ENCODE peak calls at places on chromosomes 11 and 22, in seven cellular contexts. N is stomach, K is H1, E is sigmoid colon, C is A549, Z is spleen, R is lower leg skin. U is an unnamed sample.

GRCh38 chr11:75096456-75097172 is at the start of gene OR2AT4:
- DNase-seq in N (no peak), K (no peak), E (no peak), C (no peak), Z (no peak), R (no peak), U (no peak)

GRCh38 chr22:19634576-19634975 is 79.7 kb upstream of the SEPTIN5 start:
- DNase-seq in N (no peak), K (no peak), E (peak; percentile 10), C (no peak), Z (no peak), R (no peak), U (no peak)

GRCh38 chr11:130636672-130637463 is 188.4 kb downstream of the ADAMTS15 start:
- DNase-seq in N (no peak), K (no peak), E (no peak), C (peak; percentile 70), Z (no peak), R (no peak), U (no peak)

GRCh38 chr11:61334434-61335354 is 1.7 kb downstream of the TKFC start:
- DNase-seq in N (no peak), K (no peak), E (peak; percentile 48), C (no peak), Z (no peak), R (no peak), U (no peak)

GRCh38 chr11:121372671-121373429 is 79.3 kb upstream of the SORL1 start:
- DNase-seq in N (no peak), K (no peak), E (no peak), C (no peak), Z (no peak), R (no peak), U (no peak)

GRCh38 chr11:130206141-130206540 is 46.6 kb downstream of the ST14 start:
- DNase-seq in N (peak; percentile 20), K (no peak), E (peak; percentile 43), C (no peak), Z (peak; percentile 60), R (no peak), U (no peak)

GRCh38 chr22:33274214-33274828 is 216.1 kb upstream of the SYN3 start:
- DNase-seq in N (no peak), K (peak; percentile 7), E (no peak), C (no peak), Z (peak; percentile 13), R (no peak), U (no peak)

GRCh38 chr22:30459206-30460052 is 12.4 kb downstream of the SEC14L3 start:
- DNase-seq in N (no peak), K (no peak), E (no peak), C (no peak), Z (no peak), R (no peak), U (no peak)

GRCh38 chr22:33909906-33910305 is 10.4 kb downstream of the LARGE1 start:
- DNase-seq in N (no peak), K (no peak), E (no peak), C (no peak), Z (no peak), R (no peak), U (no peak)

GRCh38 chr11:122293298-122294023 is 177.4 kb upstream of the BLID start:
- DNase-seq in N (no peak), K (no peak), E (no peak), C (no peak), Z (no peak), R (no peak), U (no peak)

GRCh38 chr11:110711776-110712642 is at the start of gene ARHGAP20:
- DNase-seq in N (peak; percentile 76), K (no peak), E (peak; percentile 85), C (peak; percentile 15), Z (peak; percentile 92), R (peak; percentile 26), U (peak; percentile 48)

GRCh38 chr11:69644071-69644961 is 3.4 kb downstream of the CCND1 start:
- DNase-seq in N (peak; percentile 87), K (no peak), E (peak; percentile 86), C (peak; percentile 28), Z (peak; percentile 81), R (no peak), U (peak; percentile 91)

GRCh38 chr11:108780119-108780518 is 115.2 kb downstream of the DDX10 start:
- DNase-seq in N (no peak), K (no peak), E (no peak), C (no peak), Z (no peak), R (no peak), U (no peak)

GRCh38 chr11:70650075-70650909 is 252.0 kb downstream of the CTTN start:
- DNase-seq in N (peak; percentile 51), K (no peak), E (no peak), C (peak; percentile 73), Z (no peak), R (peak; percentile 19), U (peak; percentile 71)

GRCh38 chr22:29302402-29302680 is 4.1 kb upstream of the GAS2L1 start:
- DNase-seq in N (no peak), K (no peak), E (no peak), C (no peak), Z (no peak), R (no peak), U (no peak)

GRCh38 chr11:74535371-74536118 is 42.0 kb upstream of the LIPT2 start:
- DNase-seq in N (no peak), K (no peak), E (no peak), C (no peak), Z (no peak), R (no peak), U (no peak)

GRCh38 chr22:29816128-29816527 is 21.9 kb downstream of the ASCC2 start:
- DNase-seq in N (no peak), K (no peak), E (no peak), C (no peak), Z (no peak), R (no peak), U (peak; percentile 48)

GRCh38 chr11:130774703-130775102 is 141.6 kb downstream of the SNX19 start:
- DNase-seq in N (no peak), K (no peak), E (no peak), C (no peak), Z (no peak), R (no peak), U (peak; percentile 69)

GRCh38 chr22:38348751-38349496 is 31.7 kb upstream of the CSNK1E start:
- DNase-seq in N (peak; percentile 21), K (no peak), E (peak; percentile 40), C (no peak), Z (peak; percentile 56), R (no peak), U (no peak)

GRCh38 chr11:3627291-3627690 is 14.5 kb downstream of the ART5 start:
- DNase-seq in N (no peak), K (no peak), E (no peak), C (no peak), Z (peak; percentile 25), R (no peak), U (no peak)

GRCh38 chr11:12185914-12186313 is 75.5 kb downstream of the MICAL2 start:
- DNase-seq in N (no peak), K (no peak), E (no peak), C (no peak), Z (no peak), R (no peak), U (no peak)

GRCh38 chr11:64276653-64277431 is 7.6 kb downstream of the BAD start:
- DNase-seq in N (peak; percentile 56), K (no peak), E (no peak), C (peak; percentile 44), Z (no peak), R (no peak), U (no peak)

GRCh38 chr11:109946322-109946846 is 146.8 kb upstream of the ZC3H12C start:
- DNase-seq in N (peak; percentile 84), K (peak; percentile 66), E (peak; percentile 89), C (peak; percentile 64), Z (peak; percentile 83), R (peak; percentile 85), U (peak; percentile 81)

GRCh38 chr22:29994027-29994715 is 86.1 kb upstream of the HORMAD2 start:
- DNase-seq in N (no peak), K (no peak), E (no peak), C (peak; percentile 45), Z (no peak), R (no peak), U (no peak)

GRCh38 chr22:35564975-35565867 is 24.6 kb downstream of the RASD2 start:
- DNase-seq in N (no peak), K (no peak), E (no peak), C (no peak), Z (no peak), R (no peak), U (no peak)

GRCh38 chr11:125071831-125072209 is 8.7 kb downstream of the SLC37A2 start:
- DNase-seq in N (no peak), K (no peak), E (no peak), C (no peak), Z (peak; percentile 72), R (no peak), U (no peak)

GRCh38 chr11:121687961-121688566 is 235.3 kb upstream of the SORL1-AS1 start:
- DNase-seq in N (no peak), K (no peak), E (peak; percentile 64), C (no peak), Z (no peak), R (no peak), U (peak; percentile 31)

GRCh38 chr11:133123371-133123770 is 408.9 kb downstream of the OPCML start:
- DNase-seq in N (no peak), K (no peak), E (no peak), C (no peak), Z (no peak), R (no peak), U (no peak)

DNA sequence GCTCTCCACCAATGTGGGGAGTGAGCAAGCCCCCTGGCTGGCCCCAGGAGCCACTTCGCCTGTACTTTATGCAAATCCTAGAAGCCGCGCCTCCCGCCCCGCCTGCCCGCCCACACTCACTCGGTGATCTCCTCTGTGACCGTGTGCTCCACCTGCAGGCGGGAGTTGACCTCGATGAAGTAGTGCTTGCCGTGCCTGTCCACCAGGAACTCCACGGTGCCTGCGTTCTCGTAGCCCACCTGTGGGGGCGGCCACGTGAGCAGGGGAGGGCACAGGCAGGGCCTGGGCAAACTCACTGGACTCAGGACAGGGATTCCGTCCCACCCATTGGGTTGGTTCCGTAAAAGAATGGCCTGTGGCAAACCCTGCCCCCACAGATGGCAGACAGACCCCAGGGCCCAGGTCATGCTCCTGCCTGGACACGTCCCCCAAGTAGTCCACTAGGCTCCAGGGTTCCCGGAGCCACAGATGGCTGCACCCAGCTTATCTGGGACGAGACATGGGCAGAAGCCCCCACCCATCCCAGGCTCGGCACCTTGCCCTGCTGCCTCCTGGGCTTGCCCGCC is 11.9 kb downstream of the LRFN4 start:
- DNase-seq in N (peak; percentile 85), K (no peak), E (no peak), C (peak; percentile 89), Z (peak; percentile 92), R (no peak), U (no peak)
- TF ChIP-seq POLR2A in N (no peak), K (no peak), E (no peak), C (no peak), Z (no peak), R (no peak), U (no peak)

GRCh38 chr11:46674463-46675287 is 25.7 kb downstream of the ARHGAP1 start:
- DNase-seq in N (no peak), K (peak; percentile 39), E (peak; percentile 40), C (no peak), Z (peak; percentile 78), R (no peak), U (peak; percentile 45)
- TF ChIP-seq POLR2A in N (no peak), K (no peak), E (no peak), C (no peak), Z (no peak), R (no peak), U (no peak)

GRCh38 chr22:47196493-47196849 is 434.0 kb downstream of the TBC1D22A start:
- DNase-seq in N (peak; percentile 7), K (no peak), E (peak; percentile 2), C (no peak), Z (no peak), R (no peak), U (no peak)
- TF ChIP-seq POLR2A in N (no peak), K (no peak), E (no peak), C (no peak), Z (no peak), R (no peak), U (no peak)

GRCh38 chr11:568306-569259 is 7.7 kb upstream of the PHRF1 start:
- DNase-seq in N (peak; percentile 96), K (peak; percentile 67), E (peak; percentile 96), C (peak; percentile 97), Z (peak; percentile 97), R (peak; percentile 90), U (peak; percentile 95)
- TF ChIP-seq POLR2A in N (no peak), K (no peak), E (no peak), C (peak; percentile 62), Z (no peak), R (no peak), U (peak; percentile 65)

U was measured in heart left ventricle.